ENCODE peak calls at places on chromosomes 3 and 15, in eight cellular contexts. L is lower lobe of right lung; M is IMR-90; O is CD8-positive, alpha-beta memory T cell; C is left lung; Q is dorsolateral prefrontal cortex; F is cardiac muscle cell; X is foreskin keratinocyte. I is an unnamed sample.

GRCh38 chr15:89360294-89360971 is 25.8 kb upstream of the POLG start:
- DNase-seq in F (no peak), X (no peak), M (no peak), O (no peak), Q (no peak), C (no peak), L (no peak), I (no peak)

GRCh38 chr15:51499379-51499976 is 123.1 kb downstream of the DMXL2 start:
- DNase-seq in M (peak), O (no peak), Q (no peak), X (peak), F (peak), L (no peak), C (no peak), I (no peak)

GRCh38 chr3:31911643-31912042 is 69.4 kb downstream of the OSBPL10 start:
- DNase-seq in X (peak), C (no peak), L (no peak), Q (no peak), F (no peak), O (no peak), M (peak), I (peak)

GRCh38 chr3:194780706-194781105 is 95.0 kb downstream of the FAM43A start:
- DNase-seq in L (no peak), C (no peak), M (no peak), F (no peak), X (no peak), O (no peak), Q (no peak), I (no peak)

GRCh38 chr15:77901921-77902750 is 175.4 kb downstream of the TBC1D2B start:
- DNase-seq in M (no peak), O (no peak), L (peak), Q (no peak), X (no peak), F (peak), C (no peak), I (no peak)

GRCh38 chr3:41158947-41159346 is 40.4 kb upstream of the CTNNB1 start:
- DNase-seq in F (no peak), O (no peak), C (no peak), Q (no peak), M (no peak), X (peak), L (no peak), I (peak)

GRCh38 chr3:178271740-178272387 is 264.4 kb upstream of the KCNMB2 start:
- DNase-seq in Q (no peak), L (no peak), C (no peak), M (no peak), X (no peak), O (no peak), F (no peak), I (no peak)

GRCh38 chr3:32392530-32393302 is 1.1 kb downstream of the CMTM7 start:
- DNase-seq in Q (peak), X (no peak), L (peak), F (no peak), C (no peak), O (no peak), M (peak), I (no peak)

GRCh38 chr3:150015906-150016305 is 45.2 kb upstream of the PFN2 start:
- DNase-seq in L (no peak), X (no peak), C (no peak), Q (no peak), M (no peak), F (no peak), O (no peak), I (no peak)

DNA sequence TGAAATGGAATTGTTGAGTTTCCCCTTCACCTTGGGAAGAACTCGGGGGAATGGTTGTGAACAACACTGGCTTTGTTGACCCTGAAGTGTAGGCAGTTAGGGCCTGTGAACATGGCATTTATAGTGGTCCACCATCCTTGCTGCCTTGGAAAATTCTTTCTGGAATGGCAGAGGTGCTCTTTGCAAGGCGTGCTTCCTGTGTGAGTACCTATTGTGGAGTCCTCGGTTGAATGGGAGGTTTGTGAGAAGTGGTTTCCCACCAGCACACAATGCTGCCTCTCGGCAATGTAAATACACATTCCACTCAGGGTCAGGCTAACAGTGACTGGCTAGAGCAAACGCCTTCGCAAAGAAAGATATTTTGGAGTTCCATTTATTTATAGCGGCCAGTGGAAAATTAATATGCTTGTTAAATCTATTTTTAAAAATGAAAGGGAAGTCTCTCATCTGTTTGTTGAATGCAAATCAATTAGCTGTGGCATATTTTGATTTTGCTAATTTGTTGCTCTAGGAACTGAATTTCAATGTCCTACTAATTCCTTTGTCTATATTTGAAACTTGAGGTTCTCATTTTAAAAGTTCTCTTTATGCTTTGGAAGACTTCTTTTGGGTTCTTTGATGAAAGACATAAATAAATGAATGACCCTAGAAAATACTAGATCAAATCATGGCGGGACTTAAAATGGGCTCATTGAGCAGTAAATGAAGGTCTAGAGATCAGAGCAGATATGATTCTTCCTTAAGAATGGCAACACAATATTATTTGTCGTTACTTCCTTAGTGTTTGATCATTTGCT is 59.5 kb downstream of the FNDC3B start:
- DNase-seq in Q (no peak), C (no peak), X (no peak), L (no peak), M (no peak), F (peak), O (no peak), I (no peak)
- H3K27ac ChIP-seq in Q (no peak), C (peak), X (no peak), L (no peak), M (peak), F (peak), O (no peak), I (no peak)

GRCh38 chr3:10140996-10141546 is 507 bp upstream of the VHL start:
- DNase-seq in O (no peak), Q (no peak), X (no peak), M (no peak), F (no peak), C (no peak), L (peak), I (no peak)
- H3K27ac ChIP-seq in O (peak), Q (peak), X (no peak), M (peak), F (no peak), C (peak), L (peak), I (peak)

GRCh38 chr15:58766290-58766689 is 4.8 kb upstream of the MINDY2 start:
- DNase-seq in C (no peak), Q (no peak), F (no peak), M (no peak), O (no peak), X (no peak), L (no peak), I (no peak)

GRCh38 chr15:58770857-58771620 is at the start of gene MINDY2:
- DNase-seq in L (peak), Q (peak), X (peak), C (peak), O (peak), F (peak), M (peak), I (peak)

GRCh38 chr15:58771621-58772235 is 626 bp downstream of the MINDY2 start:
- DNase-seq in C (peak), O (no peak), X (peak), M (no peak), Q (peak), L (peak), F (no peak), I (no peak)

GRCh38 chr15:58773024-58773423 is 1.9 kb downstream of the MINDY2 start:
- DNase-seq in L (no peak), M (no peak), F (no peak), O (no peak), Q (no peak), X (no peak), C (no peak), I (no peak)

DNA sequence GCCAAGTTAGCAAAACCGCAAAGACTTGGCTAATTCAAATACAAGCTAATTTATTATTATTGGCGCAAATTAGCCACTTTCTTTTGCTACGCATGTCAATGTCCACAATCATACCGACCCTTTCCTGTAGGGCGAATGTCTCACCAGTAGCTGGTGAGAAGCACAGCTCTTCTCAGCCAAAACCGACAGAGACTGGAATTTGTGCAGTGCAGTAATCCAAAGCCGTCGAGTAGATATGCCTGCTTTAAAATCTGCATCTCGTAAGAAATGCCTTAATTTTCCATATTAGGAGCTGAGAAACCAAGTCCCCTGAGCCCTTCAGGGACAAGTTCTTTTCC is 614 bp upstream of the MINDY2 start:
- DNase-seq in F (no peak), L (no peak), X (no peak), O (no peak), Q (peak), M (peak), C (no peak), I (no peak)
- H3K27ac ChIP-seq in F (peak), L (peak), X (peak), O (peak), Q (peak), M (peak), C (peak), I (peak)

GRCh38 chr15:38843736-38844590 is 279.3 kb upstream of the RASGRP1 start:
- DNase-seq in Q (no peak), M (peak), F (no peak), X (peak), L (no peak), O (no peak), C (no peak), I (no peak)
- H3K27ac ChIP-seq in Q (no peak), M (peak), F (no peak), X (no peak), L (no peak), O (no peak), C (no peak), I (no peak)

GRCh38 chr3:105503191-105503593 is 136.5 kb downstream of the ALCAM start:
- DNase-seq in X (no peak), C (no peak), M (no peak), O (no peak), L (no peak), F (no peak), Q (no peak), I (no peak)
- H3K27ac ChIP-seq in X (no peak), C (no peak), M (no peak), O (no peak), L (no peak), F (no peak), Q (peak), I (no peak)

GRCh38 chr15:63509056-63509696 is 4.8 kb downstream of the USP3 start:
- DNase-seq in L (no peak), M (no peak), F (no peak), C (no peak), X (no peak), O (no peak), Q (peak), I (no peak)
- H3K27ac ChIP-seq in L (no peak), M (no peak), F (no peak), C (peak), X (no peak), O (no peak), Q (no peak), I (peak)

DNA sequence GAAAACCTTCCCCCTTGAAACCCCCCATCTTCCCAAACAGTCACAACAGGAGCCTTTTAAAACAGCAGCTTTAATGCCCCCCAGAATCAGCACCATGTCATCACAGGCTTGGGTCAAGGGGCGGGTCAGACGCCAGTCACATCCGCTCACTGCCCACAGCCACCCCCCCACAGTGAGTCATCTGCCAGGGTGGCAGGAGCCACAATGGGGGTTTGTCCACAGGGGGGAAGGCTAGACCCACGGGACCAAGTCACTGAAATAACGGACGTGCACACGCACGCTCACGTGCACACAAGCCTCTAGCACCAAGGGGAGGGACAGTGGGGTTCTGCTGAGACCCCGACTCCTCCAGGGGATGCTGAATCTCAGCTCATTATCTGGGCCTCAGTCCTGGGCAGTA is 441 bp upstream of the UCN2 start:
- DNase-seq in F (no peak), L (peak), M (peak), O (peak), X (peak), C (peak), Q (no peak), I (no peak)
- H3K27ac ChIP-seq in F (no peak), L (no peak), M (peak), O (no peak), X (no peak), C (no peak), Q (peak), I (peak)

DNA sequence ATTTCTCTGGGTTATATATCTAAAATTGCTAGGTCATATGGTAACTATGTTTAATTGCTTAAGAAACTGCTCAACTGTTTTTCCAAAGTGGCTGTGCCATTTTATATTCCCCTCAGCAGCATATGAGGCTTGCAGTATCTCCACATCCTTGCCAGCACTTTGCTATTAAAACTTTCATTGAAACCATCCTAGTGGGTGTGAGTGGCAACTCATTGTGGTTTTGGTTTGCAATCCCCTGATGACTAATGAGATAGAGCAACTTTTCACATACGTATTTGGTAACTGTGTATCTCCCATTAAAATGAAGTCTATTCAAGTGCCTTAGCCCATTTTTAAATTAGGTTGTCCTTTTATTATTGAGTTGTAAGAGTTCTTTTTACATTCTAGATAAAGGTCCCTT is 17.3 kb downstream of the KPNA1 start:
- DNase-seq in X (peak), M (peak), F (no peak), C (no peak), L (no peak), O (no peak), Q (no peak), I (peak)
- H3K27ac ChIP-seq in X (peak), M (no peak), F (no peak), C (no peak), L (no peak), O (no peak), Q (no peak), I (peak)

GRCh38 chr3:73226026-73226425 is 164.6 kb downstream of the EBLN2 start:
- DNase-seq in C (no peak), O (no peak), L (no peak), X (no peak), Q (no peak), M (no peak), F (no peak), I (no peak)

GRCh38 chr3:73225161-73225861 is 163.9 kb downstream of the EBLN2 start:
- DNase-seq in F (no peak), C (no peak), Q (no peak), L (no peak), X (no peak), O (no peak), M (no peak), I (no peak)

GRCh38 chr3:73229036-73229435 is 167.6 kb downstream of the EBLN2 start:
- DNase-seq in Q (no peak), M (no peak), L (no peak), C (no peak), F (no peak), O (no peak), X (peak), I (no peak)

GRCh38 chr3:73228425-73228824 is 167.0 kb downstream of the EBLN2 start:
- DNase-seq in O (no peak), M (no peak), X (peak), C (no peak), L (no peak), Q (no peak), F (no peak), I (peak)

GRCh38 chr3:73228000-73228399 is 166.5 kb downstream of the EBLN2 start:
- DNase-seq in L (no peak), Q (no peak), C (no peak), X (no peak), M (no peak), O (no peak), F (no peak), I (no peak)
- H3K27ac ChIP-seq in L (no peak), Q (no peak), C (no peak), X (no peak), M (no peak), O (no peak), F (no peak), I (peak)

GRCh38 chr15:101448336-101448735 is 41.2 kb downstream of the PCSK6 start:
- DNase-seq in F (no peak), O (no peak), L (no peak), M (no peak), X (no peak), C (no peak), Q (no peak), I (no peak)

GRCh38 chr15:101450561-101451145 is 38.9 kb downstream of the PCSK6 start:
- DNase-seq in Q (no peak), M (no peak), C (no peak), X (no peak), F (no peak), L (no peak), O (no peak), I (no peak)

GRCh38 chr15:101451192-101451799 is 38.2 kb downstream of the PCSK6 start:
- DNase-seq in L (no peak), C (peak), X (no peak), Q (no peak), O (no peak), M (no peak), F (peak), I (no peak)

GRCh38 chr15:101447561-101448071 is 41.9 kb downstream of the PCSK6 start:
- DNase-seq in O (no peak), X (no peak), C (peak), M (no peak), Q (no peak), L (no peak), F (no peak), I (no peak)

GRCh38 chr15:101449471-101450425 is 39.8 kb downstream of the PCSK6 start:
- DNase-seq in F (no peak), X (no peak), M (no peak), C (no peak), Q (no peak), L (no peak), O (no peak), I (no peak)
- H3K27ac ChIP-seq in F (no peak), X (no peak), M (no peak), C (no peak), Q (peak), L (no peak), O (no peak), I (no peak)